ENCODE peak calls at places on chromosome 20, in seven cellular contexts. T is activated T-helper 1 cell treated with anti-CD3 and anti-CD28 coated beads, Interleukin-2, amount 50 U/mL, for 16 hours; K is stimulated activated CD4-positive, alpha-beta T cell treated with anti-CD3 and anti-CD28 coated beads, Interleukin-1b, Interleukin-23, amount 100 ng/mL, for 1 hour; O is islet precursor cell; L is activated CD8-positive, alpha-beta memory T cell treated with anti-CD3 and anti-CD28 coated beads for 1 hour; P is HFF-Myc; B is activated CD8-positive, alpha-beta T cell treated with anti-CD3 and anti-CD28 coated beads, Interleukin-2, amount 10 ng/mL, durations not matched to agents 7 days and 5 days. X is an unnamed sample.

GRCh38 chr20:30922129-30922528 is 335.3 kb upstream of the DEFB115 start:
- DNase-seq in O (no peak), K (no peak), B (no peak), P (no peak), T (no peak), L (no peak), X (no peak)

GRCh38 chr20:3735768-3736167 is 3.3 kb downstream of the HSPA12B start:
- DNase-seq in B (no peak), P (no peak), L (no peak), O (no peak), T (no peak), K (no peak), X (no peak)

GRCh38 chr20:15446373-15446772 is 1109.0 kb upstream of the FLRT3 start:
- DNase-seq in O (no peak), K (no peak), P (no peak), T (no peak), L (no peak), B (no peak), X (no peak)

GRCh38 chr20:10635476-10636208 is 38.2 kb downstream of the JAG1 start:
- DNase-seq in P (no peak), T (no peak), L (no peak), K (no peak), B (no peak), O (no peak), X (no peak)

GRCh38 chr20:40980106-40980827 is 48.4 kb upstream of the TOP1 start:
- DNase-seq in K (no peak), O (no peak), B (peak), T (no peak), P (no peak), L (no peak), X (peak)

GRCh38 chr20:38893485-38894090 is 32.6 kb upstream of the FAM83D start:
- DNase-seq in B (peak), L (peak), T (peak), K (peak), O (peak), P (peak), X (peak)

GRCh38 chr20:17747431-17747846 is 47.7 kb downstream of the BANF2 start:
- DNase-seq in K (no peak), O (peak), B (no peak), T (no peak), L (no peak), P (peak), X (no peak)

GRCh38 chr20:779771-780170 is 11.5 kb upstream of the SLC52A3 start:
- DNase-seq in B (no peak), K (no peak), T (no peak), L (no peak), O (no peak), P (no peak), X (no peak)

GRCh38 chr20:2305946-2306345 is 10.1 kb downstream of the TGM3 start:
- DNase-seq in P (no peak), O (no peak), K (no peak), B (no peak), L (no peak), T (no peak), X (no peak)

GRCh38 chr20:16064991-16065707 is 508.1 kb downstream of the KIF16B start:
- DNase-seq in L (no peak), B (no peak), P (no peak), K (no peak), O (no peak), T (no peak), X (no peak)

GRCh38 chr20:43755390-43755789 is 28.6 kb upstream of the GTSF1L start:
- DNase-seq in T (no peak), O (no peak), P (no peak), B (no peak), L (no peak), K (no peak), X (no peak)

GRCh38 chr20:21048841-21049273 is 57.3 kb downstream of the LINC00237 start:
- DNase-seq in P (no peak), L (peak), K (peak), T (peak), B (peak), O (peak), X (no peak)

X was measured in H1.